ENCODE peak calls at places on chromosomes 4 and X, in ten cellular contexts. Z, Q, W, G, R, B, J, D, I and F are unnamed samples.

GRCh38 chr4:7002336-7002735 is 40.8 kb upstream of the TADA2B start:
- DNase-seq in W (no peak), Q (no peak), Z (no peak), D (no peak), G (no peak), J (no peak), B (no peak), I (no peak), R (no peak), F (no peak)

GRCh38 chrX:137654481-137654880 is 88.6 kb downstream of the ZIC3 start:
- DNase-seq in D (no peak), J (no peak), B (no peak), Q (no peak), R (no peak), W (no peak), G (no peak), I (no peak), Z (no peak), F (no peak)

GRCh38 chr4:24224446-24224845 is 334.6 kb upstream of the PPARGC1A start:
- DNase-seq in Z (no peak), B (no peak), I (no peak), R (no peak), J (no peak), Q (no peak), G (no peak), D (no peak), W (no peak), F (no peak)

GRCh38 chrX:50049228-50049627 is 126.8 kb downstream of the CLCN5 start:
- DNase-seq in G (no peak), B (no peak), D (no peak), R (no peak), I (no peak), Z (no peak), Q (no peak), J (no peak), W (no peak), F (no peak)

GRCh38 chr4:99857302-99857701 is 36.9 kb downstream of the LAMTOR3 start:
- DNase-seq in Q (no peak), D (no peak), R (no peak), W (no peak), I (no peak), G (no peak), J (no peak), B (no peak), Z (no peak), F (no peak)

GRCh38 chrX:54641530-54641929 is 111.5 kb downstream of the GNL3L start:
- DNase-seq in G (no peak), B (no peak), Z (no peak), D (no peak), Q (no peak), J (no peak), W (no peak), I (no peak), R (no peak), F (no peak)

GRCh38 chr4:138035781-138036258 is 206.3 kb downstream of the SLC7A11 start:
- DNase-seq in W (peak), Q (peak), B (no peak), R (no peak), D (no peak), I (peak), J (no peak), Z (peak), G (peak), F (peak)

GRCh38 chr4:7041851-7042696 is 1.1 kb upstream of the TADA2B start:
- DNase-seq in J (no peak), Q (no peak), B (peak), G (no peak), Z (no peak), D (peak), W (peak), R (no peak), I (no peak), F (no peak)

GRCh38 chr4:147924604-147925412 is 192.9 kb downstream of the ARHGAP10 start:
- DNase-seq in R (peak), D (no peak), Z (peak), B (no peak), J (no peak), G (peak), I (peak), Q (peak), W (peak), F (peak)

GRCh38 chr4:61094854-61095598 is 105.1 kb upstream of the ADGRL3 start:
- DNase-seq in I (no peak), R (no peak), Z (no peak), J (no peak), Q (no peak), B (no peak), W (no peak), D (no peak), G (no peak), F (no peak)

GRCh38 chrX:136954930-136955329 is 74.4 kb upstream of the RBMX start:
- DNase-seq in R (no peak), G (peak), W (no peak), Z (peak), I (peak), B (no peak), D (no peak), J (no peak), Q (peak), F (peak)

GRCh38 chrX:26851981-26852380 is 611.2 kb downstream of the PPP4R3C start:
- DNase-seq in J (no peak), Q (no peak), D (no peak), G (peak), B (no peak), Z (peak), I (peak), R (no peak), W (no peak), F (no peak)

GRCh38 chr4:165096776-165097175 is 15.9 kb downstream of the TMEM192 start:
- DNase-seq in Z (peak), I (peak), R (no peak), J (no peak), B (no peak), D (no peak), W (no peak), G (peak), Q (peak), F (peak)

GRCh38 chr4:113003841-113004240 is 45.6 kb upstream of the ANK2 start:
- DNase-seq in R (no peak), Z (no peak), I (no peak), D (no peak), B (no peak), G (peak), Q (no peak), J (no peak), W (no peak), F (no peak)

GRCh38 chrX:3712870-3713224 is 602 bp downstream of the PRKX start:
- DNase-seq in Z (no peak), I (no peak), J (no peak), W (no peak), Q (no peak), R (no peak), D (no peak), B (no peak), G (no peak), F (no peak)

GRCh38 chrX:132612990-132613564 is 124.2 kb upstream of the MBNL3 start:
- DNase-seq in J (peak), Q (peak), W (peak), G (peak), Z (peak), I (peak), R (peak), B (peak), D (no peak), F (no peak)

GRCh38 chrX:2451456-2452316 is 49.1 kb downstream of the DHRSX start:
- DNase-seq in Z (no peak), J (no peak), R (no peak), Q (peak), D (no peak), W (no peak), B (no peak), G (peak), I (no peak), F (no peak)

GRCh38 chr4:126526335-126526734 is 1106.4 kb upstream of the INTU start:
- DNase-seq in Q (no peak), J (no peak), B (no peak), D (no peak), W (no peak), G (no peak), Z (no peak), R (no peak), I (no peak), F (no peak)

GRCh38 chr4:139704915-139705485 is 39.4 kb downstream of the MGST2 start:
- DNase-seq in W (no peak), I (peak), D (no peak), J (no peak), Q (no peak), G (no peak), Z (no peak), R (no peak), B (no peak), F (no peak)

GRCh38 chr4:29081230-29081955 is 1638.8 kb upstream of the PCDH7 start:
- DNase-seq in Z (no peak), W (no peak), I (peak), D (no peak), B (no peak), G (peak), J (no peak), Q (no peak), R (no peak), F (no peak)

GRCh38 chr4:109406337-109406931 is 27.2 kb upstream of the SEC24B start:
- DNase-seq in I (peak), B (no peak), W (no peak), Q (peak), D (no peak), R (no peak), J (no peak), G (peak), Z (peak), F (peak)

GRCh38 chr4:3387943-3388348 is 53.8 kb upstream of the HGFAC start:
- DNase-seq in W (peak), Z (peak), R (no peak), B (no peak), I (peak), J (no peak), Q (peak), D (peak), G (peak), F (peak)

GRCh38 chrX:10011261-10011931 is 44.2 kb downstream of the CLDN34 start:
- DNase-seq in R (no peak), J (no peak), B (no peak), I (no peak), Q (no peak), G (no peak), D (no peak), Z (no peak), W (no peak), F (no peak)

GRCh38 chr4:142567199-142567598 is 278.9 kb downstream of the INPP4B start:
- DNase-seq in Z (peak), D (no peak), R (no peak), J (no peak), B (peak), W (no peak), I (no peak), G (no peak), Q (no peak), F (no peak)

GRCh38 chrX:54271661-54272060 is 86.2 kb downstream of the WNK3 start:
- DNase-seq in R (no peak), W (no peak), B (no peak), D (no peak), J (no peak), I (no peak), Q (no peak), G (no peak), Z (no peak), F (no peak)

GRCh38 chr4:102678695-102679335 is 82.0 kb downstream of the MANBA start:
- DNase-seq in I (no peak), D (no peak), G (no peak), B (no peak), J (no peak), W (no peak), Z (peak), R (no peak), Q (no peak), F (no peak)

GRCh38 chrX:82765806-82766205 is 742.3 kb upstream of the POU3F4 start:
- DNase-seq in W (no peak), R (no peak), I (no peak), J (no peak), B (no peak), Q (no peak), D (no peak), G (peak), Z (no peak), F (no peak)

GRCh38 chrX:30215357-30215843 is at the start of gene MAGEB2:
- DNase-seq in Z (no peak), J (no peak), B (no peak), I (peak), Q (no peak), G (no peak), D (no peak), W (no peak), R (no peak), F (no peak)

GRCh38 chr4:87129681-87130080 is 90.7 kb downstream of the KLHL8 start:
- DNase-seq in J (no peak), W (no peak), I (no peak), B (no peak), R (no peak), G (no peak), Q (no peak), D (no peak), Z (no peak), F (no peak)

GRCh38 chr4:94491322-94491721 is 39.6 kb downstream of the PDLIM5 start:
- DNase-seq in Q (peak), I (no peak), R (no peak), J (no peak), B (no peak), G (peak), D (no peak), W (no peak), Z (no peak), F (peak)

GRCh38 chrX:18962329-18962728 is 21.6 kb downstream of the PHKA2 start:
- DNase-seq in J (no peak), R (no peak), B (no peak), I (no peak), Q (no peak), D (no peak), W (no peak), Z (no peak), G (no peak), F (no peak)

GRCh38 chr4:8506006-8506372 is 65.4 kb downstream of the TRMT44 start:
- DNase-seq in W (no peak), G (no peak), R (no peak), B (no peak), I (no peak), J (no peak), Z (no peak), Q (no peak), D (no peak), F (no peak)